ENCODE peak calls at places on chromosomes 5 and 9, in six cellular contexts. G is NB4; U is astrocyte of the hippocampus; X is M059J; A is effector memory CD8-positive, alpha-beta T cell; D is stimulated activated CD4-positive, alpha-beta T cell treated with anti-CD3 and anti-CD28 coated beads, Interleukin-12 subunit alpha, Interleukin-12 subunit beta, amount 100 ng/mL, for 4 hours. F is an unnamed sample.

GRCh38 chr9:36100532-36100931 is 36.0 kb upstream of the GLIPR2 start:
- DNase-seq in D (no peak), A (no peak), X (peak; percentile 17), U (peak; percentile 50), G (no peak), F (no peak)

GRCh38 chr9:128593856-128594255 is 41.5 kb downstream of the SPTAN1 start:
- DNase-seq in X (no peak), U (no peak), A (no peak), G (no peak), D (no peak), F (no peak)

GRCh38 chr9:73151653-73152382 is at the start of gene ANXA1:
- DNase-seq in A (no peak), U (peak; percentile 87), X (peak; percentile 96), G (peak; percentile 73), D (no peak), F (peak; percentile 82)

GRCh38 chr5:146466521-146467349 is 19.6 kb downstream of the TCERG1 start:
- DNase-seq in D (no peak), A (no peak), X (no peak), G (peak; percentile 12), U (peak; percentile 37), F (no peak)

GRCh38 chr5:165631235-165631634 is 2125.8 kb downstream of the MAT2B start:
- DNase-seq in A (no peak), X (no peak), G (no peak), D (no peak), U (no peak), F (no peak)

GRCh38 chr5:139561655-139562451 is 714 bp downstream of the UBE2D2 start:
- DNase-seq in U (peak; percentile 72), X (peak; percentile 40), D (peak; percentile 58), A (peak; percentile 21), G (peak; percentile 65), F (no peak)

GRCh38 chr9:13122756-13123369 is 156.6 kb downstream of the MPDZ start:
- DNase-seq in U (no peak), G (no peak), D (no peak), X (no peak), A (no peak), F (no peak)

GRCh38 chr5:43425965-43426364 is 13.8 kb upstream of the CCL28 start:
- DNase-seq in D (no peak), U (peak; percentile 83), G (no peak), A (no peak), X (peak; percentile 97), F (no peak)

GRCh38 chr9:134225186-134225585 is 60.8 kb upstream of the RNU6ATAC start:
- DNase-seq in X (no peak), U (no peak), G (no peak), A (no peak), D (no peak), F (no peak)

GRCh38 chr5:125081101-125081500 is 334.7 kb upstream of the ZNF608 start:
- DNase-seq in A (no peak), D (no peak), U (no peak), G (no peak), X (no peak), F (no peak)

GRCh38 chr5:77558266-77558665 is 66.2 kb upstream of the WDR41 start:
- DNase-seq in U (no peak), D (no peak), X (no peak), A (no peak), G (no peak), F (no peak)

GRCh38 chr9:76359365-76359764 is 34.9 kb downstream of the RFK start:
- DNase-seq in G (no peak), D (no peak), U (no peak), X (no peak), A (no peak), F (no peak)

GRCh38 chr9:131667576-131667975 is 72.3 kb downstream of the RAPGEF1 start:
- DNase-seq in G (peak; percentile 19), U (no peak), A (peak; percentile 43), D (peak; percentile 45), X (peak; percentile 30), F (peak; percentile 62)

GRCh38 chr9:27194401-27195091 is 85.5 kb downstream of the TEK start:
- DNase-seq in U (peak; percentile 71), A (no peak), G (peak; percentile 37), X (peak; percentile 90), D (no peak), F (no peak)

GRCh38 chr9:96071245-96072124 is 196.0 kb downstream of the ERCC6L2 start:
- DNase-seq in A (no peak), G (peak; percentile 43), U (peak; percentile 50), D (no peak), X (peak; percentile 37), F (no peak)

GRCh38 chr9:87063246-87063645 is 115.9 kb upstream of the GAS1 start:
- DNase-seq in X (peak; percentile 56), A (no peak), D (no peak), U (no peak), G (no peak), F (no peak)

GRCh38 chr9:75893096-75893495 is 2.6 kb downstream of the PCSK5 start:
- DNase-seq in A (no peak), X (no peak), D (no peak), U (no peak), G (no peak), F (no peak)

GRCh38 chr9:21395778-21396717 is 10.8 kb upstream of the IFNA2 start:
- DNase-seq in G (peak; percentile 71), A (peak; percentile 45), X (peak; percentile 47), D (peak; percentile 68), U (peak; percentile 70), F (peak; percentile 43)

GRCh38 chr5:177362871-177363507 is 5.3 kb downstream of the RGS14 start:
- DNase-seq in U (peak; percentile 55), G (peak; percentile 38), D (peak; percentile 71), X (no peak), A (peak; percentile 46), F (peak; percentile 52)

F was measured in central memory CD4-positive, alpha-beta T cell.